ENCODE peak calls at places on chromosomes 2 and 18, in four cellular contexts. One of them, this sample, is unnamed.

GRCh38 chr2:2756886-2757285 is 425.8 kb upstream of the MYT1L start:
- ATAC-seq in activated CD8-positive, alpha-beta T cell treated with anti-CD3 and anti-CD28 coated beads for 36 hours: no peak
- ATAC-seq in heart right ventricle: no peak
- ATAC-seq in stimulated activated memory B cell treated with anti-CD40 and anti-IgM and Interleukin-4, amounts not matched to agents 10 μg/mL and 1 μg/mL and 100 μg/mL, for 72 hours: no peak
- ATAC-seq in this sample: no peak

GRCh38 chr2:81195017-81195773 is 890.6 kb upstream of the LRRTM1 start:
- ATAC-seq in stimulated activated memory B cell treated with anti-CD40 and anti-IgM and Interleukin-4, amounts not matched to agents 10 μg/mL and 1 μg/mL and 100 μg/mL, for 72 hours: peak
- ATAC-seq in heart right ventricle: no peak
- ATAC-seq in activated CD8-positive, alpha-beta T cell treated with anti-CD3 and anti-CD28 coated beads for 36 hours: no peak
- ATAC-seq in this sample: no peak

GRCh38 chr2:204871246-204871953 is 326.1 kb downstream of the PARD3B start:
- ATAC-seq in heart right ventricle: peak
- ATAC-seq in activated CD8-positive, alpha-beta T cell treated with anti-CD3 and anti-CD28 coated beads for 36 hours: no peak
- ATAC-seq in stimulated activated memory B cell treated with anti-CD40 and anti-IgM and Interleukin-4, amounts not matched to agents 10 μg/mL and 1 μg/mL and 100 μg/mL, for 72 hours: no peak
- ATAC-seq in this sample: peak

GRCh38 chr2:233082222-233082933 is 22.2 kb downstream of the INPP5D start:
- ATAC-seq in stimulated activated memory B cell treated with anti-CD40 and anti-IgM and Interleukin-4, amounts not matched to agents 10 μg/mL and 1 μg/mL and 100 μg/mL, for 72 hours: peak
- ATAC-seq in heart right ventricle: no peak
- ATAC-seq in activated CD8-positive, alpha-beta T cell treated with anti-CD3 and anti-CD28 coated beads for 36 hours: peak
- ATAC-seq in this sample: peak

GRCh38 chr2:58515827-58516574 is 274.9 kb upstream of the FANCL start:
- ATAC-seq in activated CD8-positive, alpha-beta T cell treated with anti-CD3 and anti-CD28 coated beads for 36 hours: peak
- ATAC-seq in heart right ventricle: no peak
- ATAC-seq in stimulated activated memory B cell treated with anti-CD40 and anti-IgM and Interleukin-4, amounts not matched to agents 10 μg/mL and 1 μg/mL and 100 μg/mL, for 72 hours: no peak
- ATAC-seq in this sample: no peak

GRCh38 chr18:77160515-77160914 is 27.9 kb upstream of the MBP start:
- ATAC-seq in heart right ventricle: no peak
- ATAC-seq in stimulated activated memory B cell treated with anti-CD40 and anti-IgM and Interleukin-4, amounts not matched to agents 10 μg/mL and 1 μg/mL and 100 μg/mL, for 72 hours: no peak
- ATAC-seq in activated CD8-positive, alpha-beta T cell treated with anti-CD3 and anti-CD28 coated beads for 36 hours: no peak
- ATAC-seq in this sample: no peak

GRCh38 chr2:164538250-164538866 is 82.9 kb downstream of the GRB14 start:
- ATAC-seq in activated CD8-positive, alpha-beta T cell treated with anti-CD3 and anti-CD28 coated beads for 36 hours: no peak
- ATAC-seq in heart right ventricle: peak
- ATAC-seq in stimulated activated memory B cell treated with anti-CD40 and anti-IgM and Interleukin-4, amounts not matched to agents 10 μg/mL and 1 μg/mL and 100 μg/mL, for 72 hours: no peak
- ATAC-seq in this sample: no peak

GRCh38 chr18:44957025-44957424 is 276.3 kb downstream of the SETBP1 start:
- ATAC-seq in heart right ventricle: peak
- ATAC-seq in stimulated activated memory B cell treated with anti-CD40 and anti-IgM and Interleukin-4, amounts not matched to agents 10 μg/mL and 1 μg/mL and 100 μg/mL, for 72 hours: no peak
- ATAC-seq in activated CD8-positive, alpha-beta T cell treated with anti-CD3 and anti-CD28 coated beads for 36 hours: no peak
- ATAC-seq in this sample: no peak

GRCh38 chr2:11596801-11597200 is 63.0 kb downstream of the GREB1 start:
- ATAC-seq in stimulated activated memory B cell treated with anti-CD40 and anti-IgM and Interleukin-4, amounts not matched to agents 10 μg/mL and 1 μg/mL and 100 μg/mL, for 72 hours: peak
- ATAC-seq in heart right ventricle: peak
- ATAC-seq in activated CD8-positive, alpha-beta T cell treated with anti-CD3 and anti-CD28 coated beads for 36 hours: no peak
- ATAC-seq in this sample: no peak

GRCh38 chr2:53964237-53964952 is 6.4 kb downstream of the PSME4 start:
- ATAC-seq in activated CD8-positive, alpha-beta T cell treated with anti-CD3 and anti-CD28 coated beads for 36 hours: peak
- ATAC-seq in stimulated activated memory B cell treated with anti-CD40 and anti-IgM and Interleukin-4, amounts not matched to agents 10 μg/mL and 1 μg/mL and 100 μg/mL, for 72 hours: no peak
- ATAC-seq in heart right ventricle: no peak
- ATAC-seq in this sample: peak

GRCh38 chr2:161097157-161097556 is 63.1 kb upstream of the TANK start:
- ATAC-seq in activated CD8-positive, alpha-beta T cell treated with anti-CD3 and anti-CD28 coated beads for 36 hours: no peak
- ATAC-seq in stimulated activated memory B cell treated with anti-CD40 and anti-IgM and Interleukin-4, amounts not matched to agents 10 μg/mL and 1 μg/mL and 100 μg/mL, for 72 hours: no peak
- ATAC-seq in heart right ventricle: no peak
- ATAC-seq in this sample: no peak

GRCh38 chr2:188529710-188530109 is 238.0 kb downstream of the GULP1 start:
- ATAC-seq in activated CD8-positive, alpha-beta T cell treated with anti-CD3 and anti-CD28 coated beads for 36 hours: no peak
- ATAC-seq in heart right ventricle: no peak
- ATAC-seq in stimulated activated memory B cell treated with anti-CD40 and anti-IgM and Interleukin-4, amounts not matched to agents 10 μg/mL and 1 μg/mL and 100 μg/mL, for 72 hours: no peak
- ATAC-seq in this sample: no peak

GRCh38 chr2:7033136-7033960 is 116.1 kb downstream of the RNF144A start:
- ATAC-seq in stimulated activated memory B cell treated with anti-CD40 and anti-IgM and Interleukin-4, amounts not matched to agents 10 μg/mL and 1 μg/mL and 100 μg/mL, for 72 hours: no peak
- ATAC-seq in heart right ventricle: no peak
- ATAC-seq in activated CD8-positive, alpha-beta T cell treated with anti-CD3 and anti-CD28 coated beads for 36 hours: no peak
- ATAC-seq in this sample: no peak

This sample was measured in activated T-helper 17 cell treated with anti-CD3 and anti-CD28 coated beads, Interleukin-2, amount 50 U/mL, for 72 hours.